ENCODE peak calls at places on chromosomes 11 and 22, in five cellular contexts. C is foreskin fibroblast, I is heart left ventricle, G is transverse colon, Z is brain microvascular endothelial cell. T is an unnamed sample.

GRCh38 chr22:24101966-24102365 is 79.3 kb upstream of the SUSD2 start:
- DNase-seq in C (peak; percentile 24), I (peak; percentile 52), G (no peak), Z (no peak), T (no peak)

GRCh38 chr22:17903564-17904295 is 120.6 kb downstream of the MICAL3 start:
- DNase-seq in C (peak; percentile 31), I (no peak), G (no peak), Z (no peak), T (no peak)

GRCh38 chr11:73326929-73327811 is 19.1 kb downstream of the ARHGEF17 start:
- DNase-seq in C (peak; percentile 67), I (no peak), G (no peak), Z (no peak), T (no peak)

GRCh38 chr11:81033779-81034550 is 1593.1 kb upstream of the TENM4 start:
- DNase-seq in C (no peak), I (no peak), G (no peak), Z (no peak), T (no peak)

GRCh38 chr22:19812910-19813309 is 41.8 kb downstream of the GNB1L start:
- DNase-seq in C (no peak), I (no peak), G (no peak), Z (no peak), T (no peak)

GRCh38 chr22:25741692-25742626 is at the start of gene MYO18B:
- DNase-seq in C (no peak), I (peak; percentile 83), G (no peak), Z (no peak), T (no peak)

GRCh38 chr11:76054330-76054729 is 152.0 kb downstream of the WNT11 start:
- DNase-seq in C (no peak), I (no peak), G (no peak), Z (no peak), T (no peak)

GRCh38 chr11:100512475-100512874 is 174.6 kb upstream of the ARHGAP42 start:
- DNase-seq in C (no peak), I (no peak), G (no peak), Z (no peak), T (no peak)

GRCh38 chr11:68009391-68010000 is 631 bp upstream of the ALDH3B1 start:
- DNase-seq in C (peak; percentile 72), I (no peak), G (no peak), Z (peak; percentile 43), T (peak; percentile 55)

GRCh38 chr11:30635401-30635989 is 49.3 kb upstream of the MPPED2 start:
- DNase-seq in C (no peak), I (peak; percentile 15), G (no peak), Z (no peak), T (no peak)

GRCh38 chr11:70867661-70868060 is 384.7 kb downstream of the SHANK2 start:
- DNase-seq in C (no peak), I (no peak), G (no peak), Z (no peak), T (no peak)

GRCh38 chr11:16834384-16834783 is 95.9 kb downstream of the C11orf58 start:
- DNase-seq in C (no peak), I (no peak), G (no peak), Z (no peak), T (no peak)

GRCh38 chr11:16832193-16832539 is 93.7 kb downstream of the C11orf58 start:
- DNase-seq in C (no peak), I (no peak), G (no peak), Z (no peak), T (no peak)

GRCh38 chr11:16831281-16832192 is 93.1 kb downstream of the C11orf58 start:
- DNase-seq in C (peak; percentile 22), I (no peak), G (no peak), Z (peak; percentile 18), T (no peak)

GRCh38 chr11:16827139-16827538 is 88.7 kb downstream of the C11orf58 start:
- DNase-seq in C (no peak), I (no peak), G (no peak), Z (no peak), T (no peak)

GRCh38 chr11:16833026-16833425 is 94.6 kb downstream of the C11orf58 start:
- DNase-seq in C (no peak), I (no peak), G (no peak), Z (no peak), T (no peak)
- TF ChIP-seq CTCF in C (no peak), I (no peak), G (no peak), Z (no peak), T (no peak)

DNA sequence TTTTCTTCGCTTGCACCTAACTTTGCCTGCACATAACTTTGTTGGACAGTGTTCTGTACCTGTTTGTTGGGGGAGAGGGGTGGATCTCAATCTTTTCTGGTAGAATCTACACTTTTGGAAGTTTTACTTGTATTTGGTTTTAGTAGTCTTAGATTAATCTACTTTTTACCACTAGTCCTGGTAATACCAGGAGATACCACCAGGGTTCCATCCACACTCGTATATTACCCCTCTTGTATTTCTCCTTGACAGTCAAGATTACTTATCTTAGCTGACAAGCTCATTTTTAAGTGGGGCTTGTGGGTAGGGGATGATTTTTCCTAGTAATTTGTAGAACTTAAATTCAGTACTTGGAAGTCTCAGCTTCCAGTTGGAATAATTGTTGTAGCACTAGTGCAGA is 37.3 kb upstream of the TECTA start:
- DNase-seq in C (no peak), I (no peak), G (no peak), Z (no peak), T (peak; percentile 3)
- TF ChIP-seq CTCF in C (peak; percentile 22), I (peak; percentile 39), G (no peak), Z (peak; percentile 41), T (peak; percentile 74)

GRCh38 chr11:124899376-124900145 is 1.9 kb upstream of the ROBO4 start:
- DNase-seq in C (peak; percentile 53), I (no peak), G (no peak), Z (no peak), T (no peak)

GRCh38 chr11:124896071-124896750 is 1.5 kb downstream of the ROBO4 start:
- DNase-seq in C (no peak), I (no peak), G (no peak), Z (no peak), T (peak; percentile 32)

GRCh38 chr11:124898711-124899110 is 1.0 kb upstream of the ROBO4 start:
- DNase-seq in C (peak; percentile 92), I (peak; percentile 70), G (no peak), Z (no peak), T (no peak)

GRCh38 chr11:124896821-124897391 is 759 bp downstream of the ROBO4 start:
- DNase-seq in C (peak; percentile 46), I (no peak), G (no peak), Z (no peak), T (no peak)

GRCh38 chr11:124897681-124898680 is at the start of gene ROBO4:
- DNase-seq in C (peak; percentile 95), I (peak; percentile 82), G (no peak), Z (peak; percentile 91), T (peak; percentile 91)
- TF ChIP-seq CTCF in C (peak; percentile 20), I (peak; percentile 22), G (no peak), Z (peak; percentile 50), T (peak; percentile 52)

DNA sequence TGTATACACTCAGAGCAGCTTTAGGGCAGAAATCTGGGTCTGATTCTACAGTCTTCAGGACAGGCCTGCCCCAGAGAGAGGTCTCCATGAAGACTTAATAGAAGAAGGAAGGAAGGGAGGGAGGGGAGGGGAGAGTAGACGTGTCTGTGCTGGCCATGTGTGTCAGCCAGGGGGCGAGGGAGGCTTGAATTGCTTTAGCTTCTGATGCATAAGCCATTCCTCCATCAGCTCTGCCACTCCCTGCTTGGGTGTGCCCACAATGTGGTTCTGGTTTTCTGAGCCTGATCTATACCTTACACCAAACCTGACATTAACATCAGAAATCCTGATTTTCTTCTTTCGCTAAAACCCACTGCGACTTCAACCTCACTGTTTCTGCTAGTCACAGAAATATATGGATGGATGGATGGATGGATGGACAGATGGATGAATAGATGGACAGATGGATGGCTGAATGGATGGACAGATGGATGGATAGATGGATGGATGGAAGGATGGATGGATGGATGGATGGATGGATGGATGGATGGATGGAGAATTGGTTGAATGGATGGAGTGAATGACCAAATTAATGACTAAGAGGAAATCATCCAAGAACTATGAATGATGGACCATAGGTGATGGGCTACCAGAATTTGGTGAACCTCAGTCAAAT is 56.5 kb upstream of the PRDM11 start:
- DNase-seq in C (peak; percentile 43), I (no peak), G (no peak), Z (peak; percentile 25), T (peak; percentile 32)
- TF ChIP-seq CTCF in C (peak; percentile 47), I (peak; percentile 29), G (no peak), Z (peak; percentile 52), T (peak; percentile 52)

GRCh38 chr11:13834463-13834862 is 128.1 kb upstream of the SPON1 start:
- DNase-seq in C (no peak), I (no peak), G (no peak), Z (no peak), T (no peak)
- TF ChIP-seq CTCF in C (no peak), I (peak; percentile 24), G (no peak), Z (peak; percentile 62), T (peak; percentile 39)

GRCh38 chr11:134858783-134859480 is 446.9 kb upstream of the B3GAT1 start:
- DNase-seq in C (no peak), I (no peak), G (no peak), Z (no peak), T (no peak)

GRCh38 chr11:134862796-134863195 is 450.8 kb upstream of the B3GAT1 start:
- DNase-seq in C (no peak), I (no peak), G (no peak), Z (no peak), T (no peak)

GRCh38 chr11:134862168-134862567 is 450.1 kb upstream of the B3GAT1 start:
- DNase-seq in C (no peak), I (no peak), G (no peak), Z (no peak), T (no peak)

GRCh38 chr11:134863294-134863693 is 451.3 kb upstream of the B3GAT1 start:
- DNase-seq in C (no peak), I (no peak), G (no peak), Z (no peak), T (no peak)

GRCh38 chr11:134861490-134862107 is 449.6 kb upstream of the B3GAT1 start:
- DNase-seq in C (no peak), I (no peak), G (no peak), Z (no peak), T (no peak)
- TF ChIP-seq CTCF in C (no peak), I (no peak), G (no peak), Z (no peak), T (peak; percentile 25)

GRCh38 chr11:128685383-128686044 is 8.4 kb upstream of the FLI1 start:
- DNase-seq in C (peak; percentile 28), I (no peak), G (no peak), Z (no peak), T (no peak)
- TF ChIP-seq CTCF in C (no peak), I (no peak), G (no peak), Z (no peak), T (no peak)

DNA sequence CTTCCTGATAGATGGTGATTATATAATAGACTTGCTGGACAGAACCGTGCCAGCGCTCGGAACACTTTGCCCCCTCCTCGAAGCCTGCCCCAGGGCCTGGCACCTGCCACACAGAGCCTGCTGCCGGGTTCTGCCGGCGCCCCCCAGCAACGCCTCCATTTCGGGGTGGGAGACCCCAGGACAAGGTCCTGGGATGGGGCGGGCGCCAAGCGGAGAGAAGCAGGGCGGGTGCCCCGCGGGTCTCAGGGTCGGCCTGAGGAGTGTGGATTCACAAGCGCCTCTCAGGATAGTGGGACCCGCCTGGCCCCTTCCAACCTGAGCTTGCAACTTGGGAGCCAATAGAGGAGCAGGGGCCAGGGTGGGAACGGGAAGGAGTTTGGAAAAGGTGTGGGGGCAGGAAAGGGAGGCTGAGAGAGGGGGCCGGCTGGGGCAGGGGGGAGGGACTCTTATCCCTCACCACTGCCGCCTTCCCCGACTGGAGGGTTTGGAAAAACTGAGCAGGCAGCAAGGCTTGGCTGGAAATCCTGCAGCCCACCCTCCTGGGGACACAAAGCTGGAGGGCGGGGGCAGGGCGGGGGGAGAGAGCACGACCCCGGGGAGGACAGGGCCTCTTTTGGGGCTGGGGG is 3.3 kb upstream of the BCL9L start:
- DNase-seq in C (peak; percentile 70), I (peak; percentile 80), G (no peak), Z (no peak), T (no peak)
- TF ChIP-seq CTCF in C (no peak), I (no peak), G (no peak), Z (peak; percentile 11), T (no peak)